ENCODE peak calls at places on chromosomes 7 and 10, in nine cellular contexts. One of them, this sample, is unnamed.

GRCh38 chr10:120386896-120387295 is 70.1 kb upstream of the PLPP4 start:
- DNase-seq in right lobe of liver: no peak
- DNase-seq in tibial nerve: no peak
- DNase-seq in uterus: no peak
- DNase-seq in A549: no peak
- DNase-seq in adrenal gland: no peak
- DNase-seq in stomach: no peak
- DNase-seq in lower leg skin: no peak
- DNase-seq in Peyer's patch: no peak
- DNase-seq in this sample: no peak

GRCh38 chr10:4527281-4527960 is 298.6 kb upstream of the AKR1E2 start:
- DNase-seq in tibial nerve: no peak
- DNase-seq in right lobe of liver: no peak
- DNase-seq in Peyer's patch: no peak
- DNase-seq in adrenal gland: no peak
- DNase-seq in stomach: no peak
- DNase-seq in uterus: no peak
- DNase-seq in lower leg skin: no peak
- DNase-seq in A549: no peak
- DNase-seq in this sample: no peak

GRCh38 chr7:74312418-74313021 is 23.3 kb downstream of the CLIP2 start:
- DNase-seq in Peyer's patch: no peak
- DNase-seq in right lobe of liver: no peak
- DNase-seq in adrenal gland: no peak
- DNase-seq in uterus: no peak
- DNase-seq in lower leg skin: peak
- DNase-seq in tibial nerve: no peak
- DNase-seq in stomach: no peak
- DNase-seq in A549: no peak
- DNase-seq in this sample: no peak

GRCh38 chr10:14325325-14325955 is 5.3 kb downstream of the FRMD4A start:
- DNase-seq in stomach: peak
- DNase-seq in adrenal gland: peak
- DNase-seq in right lobe of liver: peak
- DNase-seq in uterus: no peak
- DNase-seq in tibial nerve: peak
- DNase-seq in lower leg skin: no peak
- DNase-seq in A549: peak
- DNase-seq in Peyer's patch: no peak
- DNase-seq in this sample: peak

GRCh38 chr10:86266446-86267242 is 100.0 kb downstream of the GRID1 start:
- DNase-seq in right lobe of liver: no peak
- DNase-seq in uterus: peak
- DNase-seq in lower leg skin: peak
- DNase-seq in stomach: peak
- DNase-seq in A549: no peak
- DNase-seq in adrenal gland: no peak
- DNase-seq in Peyer's patch: no peak
- DNase-seq in tibial nerve: no peak
- DNase-seq in this sample: peak

GRCh38 chr7:12257582-12257981 is 46.5 kb downstream of the TMEM106B start:
- DNase-seq in Peyer's patch: no peak
- DNase-seq in A549: no peak
- DNase-seq in right lobe of liver: no peak
- DNase-seq in uterus: no peak
- DNase-seq in tibial nerve: no peak
- DNase-seq in adrenal gland: no peak
- DNase-seq in stomach: no peak
- DNase-seq in lower leg skin: no peak
- DNase-seq in this sample: no peak

GRCh38 chr7:116354546-116355422 is 144.4 kb downstream of the TES start:
- DNase-seq in uterus: peak
- DNase-seq in adrenal gland: peak
- DNase-seq in stomach: peak
- DNase-seq in tibial nerve: peak
- DNase-seq in A549: peak
- DNase-seq in Peyer's patch: no peak
- DNase-seq in right lobe of liver: peak
- DNase-seq in lower leg skin: peak
- DNase-seq in this sample: peak

GRCh38 chr7:85006754-85007153 is 180.1 kb downstream of the SEMA3D start:
- DNase-seq in A549: no peak
- DNase-seq in uterus: no peak
- DNase-seq in tibial nerve: no peak
- DNase-seq in Peyer's patch: no peak
- DNase-seq in lower leg skin: no peak
- DNase-seq in stomach: no peak
- DNase-seq in right lobe of liver: no peak
- DNase-seq in adrenal gland: no peak
- DNase-seq in this sample: no peak

GRCh38 chr7:44325811-44326241 is 432 bp upstream of the CAMK2B start:
- DNase-seq in Peyer's patch: no peak
- DNase-seq in stomach: no peak
- DNase-seq in A549: peak
- DNase-seq in lower leg skin: no peak
- DNase-seq in tibial nerve: no peak
- DNase-seq in adrenal gland: no peak
- DNase-seq in uterus: no peak
- DNase-seq in right lobe of liver: no peak
- DNase-seq in this sample: no peak

GRCh38 chr10:21315321-21316220 is 209.9 kb downstream of the SKIDA1 start:
- DNase-seq in Peyer's patch: no peak
- DNase-seq in lower leg skin: peak
- DNase-seq in uterus: peak
- DNase-seq in adrenal gland: peak
- DNase-seq in A549: peak
- DNase-seq in right lobe of liver: no peak
- DNase-seq in tibial nerve: peak
- DNase-seq in stomach: peak
- DNase-seq in this sample: peak

GRCh38 chr10:73911553-73912004 is 647 bp downstream of the PLAU start:
- DNase-seq in tibial nerve: no peak
- DNase-seq in Peyer's patch: no peak
- DNase-seq in A549: peak
- DNase-seq in stomach: no peak
- DNase-seq in right lobe of liver: no peak
- DNase-seq in lower leg skin: peak
- DNase-seq in uterus: no peak
- DNase-seq in adrenal gland: no peak
- DNase-seq in this sample: no peak

GRCh38 chr7:24981544-24981951 is 1.6 kb upstream of the OSBPL3 start:
- DNase-seq in right lobe of liver: peak
- DNase-seq in uterus: peak
- DNase-seq in Peyer's patch: peak
- DNase-seq in A549: peak
- DNase-seq in adrenal gland: peak
- DNase-seq in lower leg skin: peak
- DNase-seq in stomach: peak
- DNase-seq in tibial nerve: peak
- DNase-seq in this sample: peak

GRCh38 chr7:24978837-24979469 is 1.0 kb downstream of the OSBPL3 start:
- DNase-seq in A549: no peak
- DNase-seq in lower leg skin: no peak
- DNase-seq in tibial nerve: no peak
- DNase-seq in stomach: no peak
- DNase-seq in adrenal gland: no peak
- DNase-seq in right lobe of liver: no peak
- DNase-seq in Peyer's patch: peak
- DNase-seq in uterus: no peak
- DNase-seq in this sample: peak

GRCh38 chr7:24980695-24981543 is 941 bp upstream of the OSBPL3 start:
- DNase-seq in lower leg skin: no peak
- DNase-seq in uterus: peak
- DNase-seq in A549: peak
- DNase-seq in stomach: peak
- DNase-seq in Peyer's patch: peak
- DNase-seq in right lobe of liver: peak
- DNase-seq in adrenal gland: no peak
- DNase-seq in tibial nerve: peak
- DNase-seq in this sample: peak

GRCh38 chr7:24979863-24980694 is at the start of gene OSBPL3:
- DNase-seq in adrenal gland: peak
- DNase-seq in right lobe of liver: peak
- DNase-seq in stomach: peak
- DNase-seq in lower leg skin: peak
- DNase-seq in tibial nerve: peak
- DNase-seq in A549: peak
- DNase-seq in Peyer's patch: peak
- DNase-seq in uterus: peak
- DNase-seq in this sample: peak

GRCh38 chr7:24979470-24979862 is 512 bp downstream of the OSBPL3 start:
- DNase-seq in stomach: peak
- DNase-seq in adrenal gland: peak
- DNase-seq in A549: peak
- DNase-seq in uterus: peak
- DNase-seq in lower leg skin: peak
- DNase-seq in Peyer's patch: peak
- DNase-seq in right lobe of liver: peak
- DNase-seq in tibial nerve: peak
- DNase-seq in this sample: peak
- TF ChIP-seq POLR2A in stomach: no peak
- TF ChIP-seq POLR2A in adrenal gland: no peak
- TF ChIP-seq POLR2A in A549: no peak
- TF ChIP-seq POLR2A in uterus: no peak
- TF ChIP-seq POLR2A in lower leg skin: no peak
- TF ChIP-seq POLR2A in Peyer's patch: no peak
- TF ChIP-seq POLR2A in right lobe of liver: no peak
- TF ChIP-seq POLR2A in tibial nerve: no peak
- TF ChIP-seq POLR2A in this sample: no peak

GRCh38 chr10:11164806-11165590 is 147.3 kb downstream of the CELF2 start:
- DNase-seq in lower leg skin: peak
- DNase-seq in adrenal gland: peak
- DNase-seq in right lobe of liver: peak
- DNase-seq in Peyer's patch: peak
- DNase-seq in A549: no peak
- DNase-seq in stomach: peak
- DNase-seq in tibial nerve: peak
- DNase-seq in uterus: peak
- DNase-seq in this sample: peak

GRCh38 chr10:11163990-11164805 is 146.5 kb downstream of the CELF2 start:
- DNase-seq in Peyer's patch: no peak
- DNase-seq in A549: no peak
- DNase-seq in stomach: no peak
- DNase-seq in adrenal gland: no peak
- DNase-seq in right lobe of liver: no peak
- DNase-seq in tibial nerve: no peak
- DNase-seq in uterus: no peak
- DNase-seq in lower leg skin: no peak
- DNase-seq in this sample: no peak

GRCh38 chr10:11161910-11162309 is 144.2 kb downstream of the CELF2 start:
- DNase-seq in tibial nerve: no peak
- DNase-seq in A549: no peak
- DNase-seq in stomach: no peak
- DNase-seq in Peyer's patch: no peak
- DNase-seq in adrenal gland: no peak
- DNase-seq in right lobe of liver: no peak
- DNase-seq in lower leg skin: no peak
- DNase-seq in uterus: no peak
- DNase-seq in this sample: no peak

GRCh38 chr10:11160982-11161554 is 143.4 kb downstream of the CELF2 start:
- DNase-seq in tibial nerve: peak
- DNase-seq in adrenal gland: peak
- DNase-seq in stomach: peak
- DNase-seq in lower leg skin: no peak
- DNase-seq in Peyer's patch: no peak
- DNase-seq in uterus: no peak
- DNase-seq in right lobe of liver: no peak
- DNase-seq in A549: no peak
- DNase-seq in this sample: peak

GRCh38 chr10:11162828-11163599 is 145.3 kb downstream of the CELF2 start:
- DNase-seq in adrenal gland: peak
- DNase-seq in Peyer's patch: no peak
- DNase-seq in lower leg skin: peak
- DNase-seq in stomach: peak
- DNase-seq in right lobe of liver: peak
- DNase-seq in uterus: peak
- DNase-seq in A549: no peak
- DNase-seq in tibial nerve: peak
- DNase-seq in this sample: no peak
- H3K4me3 ChIP-seq in adrenal gland: no peak
- H3K4me3 ChIP-seq in Peyer's patch: no peak
- H3K4me3 ChIP-seq in lower leg skin: no peak
- H3K4me3 ChIP-seq in stomach: no peak
- H3K4me3 ChIP-seq in right lobe of liver: no peak
- H3K4me3 ChIP-seq in uterus: no peak
- H3K4me3 ChIP-seq in A549: no peak
- H3K4me3 ChIP-seq in tibial nerve: peak
- H3K4me3 ChIP-seq in this sample: no peak

GRCh38 chr7:5425507-5426225 is 2.0 kb upstream of the TNRC18 start:
- DNase-seq in Peyer's patch: peak
- DNase-seq in tibial nerve: peak
- DNase-seq in uterus: peak
- DNase-seq in adrenal gland: peak
- DNase-seq in stomach: peak
- DNase-seq in A549: peak
- DNase-seq in right lobe of liver: peak
- DNase-seq in lower leg skin: peak
- DNase-seq in this sample: peak
- TF ChIP-seq POLR2A in Peyer's patch: peak
- TF ChIP-seq POLR2A in tibial nerve: peak
- TF ChIP-seq POLR2A in uterus: peak
- TF ChIP-seq POLR2A in adrenal gland: peak
- TF ChIP-seq POLR2A in stomach: no peak
- TF ChIP-seq POLR2A in A549: peak
- TF ChIP-seq POLR2A in right lobe of liver: peak
- TF ChIP-seq POLR2A in lower leg skin: no peak
- TF ChIP-seq POLR2A in this sample: peak

GRCh38 chr10:132002004-132002403 is 20.3 kb upstream of the BNIP3 start:
- DNase-seq in A549: no peak
- DNase-seq in tibial nerve: no peak
- DNase-seq in lower leg skin: peak
- DNase-seq in Peyer's patch: no peak
- DNase-seq in stomach: no peak
- DNase-seq in uterus: no peak
- DNase-seq in right lobe of liver: no peak
- DNase-seq in adrenal gland: no peak
- DNase-seq in this sample: no peak

GRCh38 chr10:132004052-132004451 is 22.3 kb upstream of the BNIP3 start:
- DNase-seq in tibial nerve: no peak
- DNase-seq in uterus: no peak
- DNase-seq in right lobe of liver: no peak
- DNase-seq in adrenal gland: no peak
- DNase-seq in stomach: no peak
- DNase-seq in lower leg skin: peak
- DNase-seq in A549: no peak
- DNase-seq in Peyer's patch: no peak
- DNase-seq in this sample: no peak

GRCh38 chr10:131998845-131999681 is 17.3 kb upstream of the BNIP3 start:
- DNase-seq in right lobe of liver: no peak
- DNase-seq in Peyer's patch: no peak
- DNase-seq in adrenal gland: no peak
- DNase-seq in lower leg skin: peak
- DNase-seq in stomach: no peak
- DNase-seq in A549: no peak
- DNase-seq in tibial nerve: no peak
- DNase-seq in uterus: no peak
- DNase-seq in this sample: no peak

GRCh38 chr10:132003286-132003924 is 21.7 kb upstream of the BNIP3 start:
- DNase-seq in right lobe of liver: no peak
- DNase-seq in tibial nerve: no peak
- DNase-seq in A549: no peak
- DNase-seq in uterus: no peak
- DNase-seq in Peyer's patch: no peak
- DNase-seq in adrenal gland: no peak
- DNase-seq in stomach: no peak
- DNase-seq in lower leg skin: peak
- DNase-seq in this sample: no peak

GRCh38 chr10:132001238-132001977 is 19.7 kb upstream of the BNIP3 start:
- DNase-seq in A549: peak
- DNase-seq in lower leg skin: peak
- DNase-seq in adrenal gland: no peak
- DNase-seq in right lobe of liver: no peak
- DNase-seq in uterus: no peak
- DNase-seq in tibial nerve: no peak
- DNase-seq in Peyer's patch: no peak
- DNase-seq in stomach: no peak
- DNase-seq in this sample: peak
- H3K4me3 ChIP-seq in A549: no peak
- H3K4me3 ChIP-seq in lower leg skin: no peak
- H3K4me3 ChIP-seq in adrenal gland: no peak
- H3K4me3 ChIP-seq in right lobe of liver: no peak
- H3K4me3 ChIP-seq in uterus: no peak
- H3K4me3 ChIP-seq in tibial nerve: no peak
- H3K4me3 ChIP-seq in Peyer's patch: no peak
- H3K4me3 ChIP-seq in stomach: peak
- H3K4me3 ChIP-seq in this sample: no peak